ENCODE peak calls at places on chromosomes 4 and X, in eight cellular contexts. W is SW480, S is esophagus squamous epithelium, Z is AG10803, F is left ventricle myocardium superior, N is T-helper 17 cell, I is nephron progenitor cell, D is HS-5. A is an unnamed sample.

GRCh38 chr4:70709551-70710080 is 12.1 kb upstream of the RUFY3 start:
- DNase-seq in W (no peak), S (no peak), Z (no peak), F (no peak), N (no peak), I (no peak), D (no peak), A (no peak)

GRCh38 chr4:54440394-54441223 is 211.5 kb downstream of the PDGFRA start:
- DNase-seq in W (peak; percentile 25), S (no peak), Z (peak; percentile 44), F (no peak), N (no peak), I (no peak), D (peak; percentile 26), A (no peak)

GRCh38 chr4:37476256-37476655 is 209.9 kb downstream of the RELL1 start:
- DNase-seq in W (no peak), S (no peak), Z (no peak), F (no peak), N (no peak), I (no peak), D (no peak), A (no peak)

GRCh38 chr4:183838987-183839712 is 66.0 kb upstream of the STOX2 start:
- DNase-seq in W (peak; percentile 21), S (no peak), Z (no peak), F (no peak), N (no peak), I (no peak), D (no peak), A (no peak)

GRCh38 chr4:14095881-14096280 is 468.4 kb upstream of the BOD1L1 start:
- DNase-seq in W (no peak), S (no peak), Z (no peak), F (no peak), N (no peak), I (no peak), D (no peak), A (no peak)

GRCh38 chr4:166400270-166400894 is 527.3 kb downstream of the TLL1 start:
- DNase-seq in W (no peak), S (no peak), Z (no peak), F (no peak), N (no peak), I (no peak), D (no peak), A (no peak)

GRCh38 chrX:78165425-78165824 is 26.0 kb upstream of the TAF9B start:
- DNase-seq in W (no peak), S (no peak), Z (no peak), F (no peak), N (no peak), I (no peak), D (no peak), A (no peak)

GRCh38 chrX:85379174-85379907 is at the start of gene POF1B:
- DNase-seq in W (peak; percentile 71), S (no peak), Z (no peak), F (peak; percentile 12), N (no peak), I (no peak), D (no peak), A (no peak)

GRCh38 chrX:119871599-119872395 is at the start of the genes NDUFA1 and RNF113A:
- DNase-seq in W (peak; percentile 92), S (peak; percentile 44), Z (peak; percentile 85), F (peak; percentile 91), N (peak; percentile 76), I (peak; percentile 73), D (peak; percentile 49), A (peak; percentile 86)

GRCh38 chr4:47442980-47443379 is 20.5 kb downstream of the COMMD8 start:
- DNase-seq in W (no peak), S (no peak), Z (no peak), F (peak; percentile 23), N (no peak), I (no peak), D (no peak), A (peak; percentile 8)

GRCh38 chr4:173211838-173212237 is 43.2 kb downstream of the GALNT7 start:
- DNase-seq in W (peak; percentile 81), S (no peak), Z (peak; percentile 50), F (no peak), N (no peak), I (no peak), D (peak; percentile 49), A (no peak)

GRCh38 chr4:101730291-101731117 is 60.0 kb upstream of the BANK1 start:
- DNase-seq in W (peak; percentile 60), S (no peak), Z (peak; percentile 79), F (peak; percentile 52), N (peak; percentile 8), I (peak; percentile 51), D (peak; percentile 45), A (peak; percentile 38)

GRCh38 chr4:40875507-40876150 is 125.9 kb downstream of the NSUN7 start:
- DNase-seq in W (no peak), S (no peak), Z (no peak), F (no peak), N (no peak), I (no peak), D (no peak), A (no peak)

GRCh38 chr4:185573651-185574199 is 38.4 kb upstream of the PDLIM3 start:
- DNase-seq in W (peak; percentile 73), S (no peak), Z (peak; percentile 55), F (no peak), N (no peak), I (peak; percentile 20), D (peak; percentile 34), A (no peak)

GRCh38 chr4:67327245-67327860 is 217.9 kb downstream of the CENPC start:
- DNase-seq in W (peak; percentile 38), S (no peak), Z (peak; percentile 44), F (no peak), N (peak; percentile 21), I (peak; percentile 71), D (peak; percentile 26), A (peak; percentile 27)

GRCh38 chr4:41709844-41710481 is 38.6 kb downstream of the PHOX2B start:
- DNase-seq in W (peak; percentile 73), S (no peak), Z (peak; percentile 32), F (no peak), N (no peak), I (no peak), D (peak; percentile 41), A (no peak)

GRCh38 chr4:1368421-1369090 is 21.5 kb downstream of the UVSSA start:
- DNase-seq in W (no peak), S (no peak), Z (no peak), F (peak; percentile 14), N (no peak), I (no peak), D (no peak), A (no peak)

GRCh38 chr4:19623866-19624265 is 627.8 kb upstream of the SLIT2 start:
- DNase-seq in W (no peak), S (no peak), Z (no peak), F (no peak), N (no peak), I (no peak), D (no peak), A (no peak)

GRCh38 chr4:75705198-75705712 is 19.1 kb upstream of the USO1 start:
- DNase-seq in W (no peak), S (no peak), Z (no peak), F (no peak), N (no peak), I (no peak), D (no peak), A (no peak)

GRCh38 chr4:74370912-74371311 is 6.0 kb downstream of the EREG start:
- DNase-seq in W (peak; percentile 76), S (no peak), Z (peak; percentile 44), F (no peak), N (no peak), I (peak; percentile 29), D (peak; percentile 24), A (peak; percentile 17)

GRCh38 chr4:1293531-1293941 is 3.8 kb downstream of the MAEA start:
- DNase-seq in W (no peak), S (no peak), Z (no peak), F (no peak), N (no peak), I (no peak), D (no peak), A (no peak)

GRCh38 chr4:98474408-98474844 is 184.0 kb downstream of the TSPAN5 start:
- DNase-seq in W (no peak), S (no peak), Z (peak; percentile 92), F (no peak), N (no peak), I (no peak), D (peak; percentile 68), A (no peak)

GRCh38 chrX:80513620-80514019 is 93.4 kb downstream of the TENT5D start:
- DNase-seq in W (no peak), S (no peak), Z (no peak), F (no peak), N (no peak), I (no peak), D (no peak), A (no peak)

GRCh38 chrX:10457092-10457491 is 163.3 kb downstream of the MID1 start:
- DNase-seq in W (no peak), S (no peak), Z (peak; percentile 81), F (no peak), N (no peak), I (no peak), D (no peak), A (no peak)

GRCh38 chr4:156547439-156547838 is 424.2 kb downstream of the PDGFC start:
- DNase-seq in W (no peak), S (no peak), Z (peak; percentile 93), F (no peak), N (no peak), I (no peak), D (peak; percentile 59), A (no peak)

GRCh38 chr4:74047152-74047551 is 8.7 kb upstream of the CXCL3 start:
- DNase-seq in W (no peak), S (no peak), Z (no peak), F (no peak), N (no peak), I (no peak), D (no peak), A (no peak)

GRCh38 chrX:153902388-153902787 is 2.1 kb upstream of the AVPR2 start:
- DNase-seq in W (peak; percentile 39), S (no peak), Z (no peak), F (no peak), N (no peak), I (no peak), D (no peak), A (no peak)

GRCh38 chr4:8607603-8608481 is 15.3 kb downstream of the CPZ start:
- DNase-seq in W (no peak), S (no peak), Z (no peak), F (peak; percentile 55), N (peak; percentile 24), I (peak; percentile 97), D (no peak), A (no peak)

GRCh38 chr4:71595576-71596108 is 188.2 kb downstream of the GC start:
- DNase-seq in W (no peak), S (no peak), Z (peak; percentile 8), F (no peak), N (no peak), I (no peak), D (no peak), A (no peak)